ENCODE peak calls at places on chromosomes 16 and 17, in ten cellular contexts. O is WTC11, Y is cardiac fibroblast, S is ecto neural progenitor cell, F is EL, Z is H1, I is NCI-H446, N is lower leg skin, L is heart right ventricle, V is A172. C is an unnamed sample.

GRCh38 chr16:57299009-57299718 is 14.7 kb upstream of the PLLP start:
- DNase-seq in O (peak; percentile 50), Y (peak; percentile 89), S (no peak), F (peak; percentile 85), Z (no peak), I (no peak), N (peak; percentile 93), L (peak; percentile 68), V (no peak), C (no peak)

GRCh38 chr16:51359141-51359960 is 208.3 kb upstream of the SALL1 start:
- DNase-seq in O (peak; percentile 38), Y (no peak), S (peak; percentile 64), F (no peak), Z (peak; percentile 59), I (no peak), N (no peak), L (peak; percentile 17), V (no peak), C (no peak)

GRCh38 chr17:11644265-11645212 is 46.3 kb downstream of the DNAH9 start:
- DNase-seq in O (peak; percentile 56), Y (peak; percentile 73), S (peak; percentile 72), F (peak; percentile 31), Z (peak; percentile 25), I (peak; percentile 2), N (no peak), L (peak; percentile 77), V (peak; percentile 58), C (peak; percentile 76)

GRCh38 chr17:32780721-32781120 is 96.2 kb downstream of the MYO1D start:
- DNase-seq in O (no peak), Y (no peak), S (no peak), F (peak; percentile 42), Z (no peak), I (no peak), N (no peak), L (no peak), V (no peak), C (no peak)

GRCh38 chr17:79388556-79389295 is 222.1 kb downstream of the RBFOX3 start:
- DNase-seq in O (peak; percentile 83), Y (peak; percentile 49), S (peak; percentile 90), F (peak; percentile 32), Z (peak; percentile 41), I (peak; percentile 69), N (no peak), L (peak; percentile 45), V (peak; percentile 54), C (peak; percentile 71)

GRCh38 chr17:14282700-14283099 is 18.2 kb upstream of the HS3ST3B1 start:
- DNase-seq in O (no peak), Y (no peak), S (no peak), F (no peak), Z (no peak), I (no peak), N (no peak), L (no peak), V (no peak), C (no peak)

GRCh38 chr16:5041604-5042133 is 7.9 kb upstream of the NAGPA start:
- DNase-seq in O (no peak), Y (peak; percentile 51), S (no peak), F (peak; percentile 59), Z (no peak), I (no peak), N (no peak), L (no peak), V (peak; percentile 94), C (no peak)

GRCh38 chr17:81084691-81085419 is 49.9 kb downstream of the BAIAP2 start:
- DNase-seq in O (no peak), Y (no peak), S (no peak), F (no peak), Z (no peak), I (no peak), N (no peak), L (peak; percentile 36), V (no peak), C (no peak)

GRCh38 chr16:19696312-19696711 is 21.7 kb downstream of the KNOP1 start:
- DNase-seq in O (no peak), Y (peak; percentile 94), S (no peak), F (peak; percentile 77), Z (no peak), I (peak; percentile 14), N (peak; percentile 97), L (peak; percentile 92), V (peak; percentile 97), C (peak; percentile 97)

GRCh38 chr17:31095239-31096105 is 695 bp downstream of the NF1 start:
- DNase-seq in O (peak; percentile 80), Y (peak; percentile 47), S (peak; percentile 89), F (peak; percentile 83), Z (peak; percentile 63), I (no peak), N (peak; percentile 90), L (peak; percentile 34), V (peak; percentile 59), C (peak; percentile 50)

GRCh38 chr17:30101686-30102390 is 14.8 kb upstream of the NSRP1 start:
- DNase-seq in O (no peak), Y (peak; percentile 68), S (no peak), F (no peak), Z (no peak), I (no peak), N (no peak), L (no peak), V (no peak), C (peak; percentile 31)

GRCh38 chr16:89598199-89598598 is 15.2 kb upstream of the DPEP1 start:
- DNase-seq in O (no peak), Y (peak; percentile 46), S (no peak), F (peak; percentile 46), Z (no peak), I (peak; percentile 23), N (no peak), L (no peak), V (no peak), C (no peak)

GRCh38 chr17:57622327-57622885 is 122.7 kb downstream of the CCDC182 start:
- DNase-seq in O (no peak), Y (no peak), S (no peak), F (no peak), Z (no peak), I (no peak), N (no peak), L (no peak), V (no peak), C (no peak)

GRCh38 chr17:57257213-57257873 is 1.0 kb downstream of the MSI2 start:
- DNase-seq in O (no peak), Y (peak; percentile 3), S (no peak), F (peak; percentile 8), Z (no peak), I (no peak), N (no peak), L (no peak), V (no peak), C (peak; percentile 12)

GRCh38 chr16:31148281-31148728 is 1.6 kb downstream of the PRSS36 start:
- DNase-seq in O (peak; percentile 77), Y (no peak), S (peak; percentile 60), F (no peak), Z (no peak), I (no peak), N (peak; percentile 87), L (no peak), V (no peak), C (no peak)

GRCh38 chr17:37752482-37752881 is 7.6 kb upstream of the HNF1B start:
- DNase-seq in O (no peak), Y (peak; percentile 44), S (no peak), F (peak; percentile 96), Z (no peak), I (no peak), N (no peak), L (no peak), V (peak; percentile 92), C (no peak)

GRCh38 chr17:47315451-47316266 is 8.1 kb upstream of the EFCAB13 start:
- DNase-seq in O (no peak), Y (peak; percentile 98), S (no peak), F (peak; percentile 86), Z (no peak), I (peak; percentile 13), N (no peak), L (peak; percentile 33), V (peak; percentile 72), C (peak; percentile 90)

GRCh38 chr16:73268311-73268997 is 220.5 kb upstream of the ZFHX3 start:
- DNase-seq in O (peak; percentile 50), Y (peak; percentile 5), S (peak; percentile 66), F (peak; percentile 30), Z (no peak), I (peak; percentile 7), N (no peak), L (no peak), V (no peak), C (peak; percentile 1)

GRCh38 chr17:65395924-65396323 is 165.5 kb downstream of the AXIN2 start:
- DNase-seq in O (no peak), Y (no peak), S (no peak), F (no peak), Z (no peak), I (no peak), N (no peak), L (no peak), V (no peak), C (no peak)

GRCh38 chr17:75876938-75877751 is 1.2 kb downstream of the TRIM47 start:
- DNase-seq in O (no peak), Y (peak; percentile 97), S (no peak), F (peak; percentile 97), Z (no peak), I (no peak), N (peak; percentile 98), L (peak; percentile 97), V (peak; percentile 98), C (peak; percentile 99)

GRCh38 chr16:67504190-67505021 is 21.1 kb upstream of the AGRP start:
- DNase-seq in O (no peak), Y (peak; percentile 14), S (no peak), F (no peak), Z (no peak), I (peak; percentile 32), N (peak; percentile 94), L (peak; percentile 54), V (peak; percentile 81), C (no peak)

GRCh38 chr16:27718767-27719445 is 169.0 kb downstream of the KATNIP start:
- DNase-seq in O (no peak), Y (no peak), S (peak; percentile 64), F (no peak), Z (no peak), I (no peak), N (no peak), L (no peak), V (no peak), C (no peak)

GRCh38 chr16:525520-526180 is 1.9 kb upstream of the CAPN15 start:
- DNase-seq in O (no peak), Y (peak; percentile 90), S (no peak), F (peak; percentile 93), Z (no peak), I (no peak), N (no peak), L (no peak), V (peak; percentile 96), C (peak; percentile 85)

GRCh38 chr17:55609737-55610201 is 98.5 kb upstream of the SMIM36 start:
- DNase-seq in O (no peak), Y (peak; percentile 58), S (no peak), F (peak; percentile 30), Z (no peak), I (no peak), N (no peak), L (no peak), V (peak; percentile 10), C (no peak)

GRCh38 chr17:5508855-5509254 is 22.5 kb downstream of the MIS12 start:
- DNase-seq in O (peak; percentile 41), Y (peak; percentile 87), S (peak; percentile 74), F (peak; percentile 47), Z (no peak), I (no peak), N (no peak), L (no peak), V (peak; percentile 74), C (peak; percentile 30)

GRCh38 chr16:3774156-3774767 is 56.9 kb upstream of the TRAP1 start:
- DNase-seq in O (no peak), Y (peak; percentile 49), S (no peak), F (peak; percentile 33), Z (no peak), I (no peak), N (peak; percentile 46), L (peak; percentile 81), V (no peak), C (no peak)

GRCh38 chr16:17023606-17024005 is 447.2 kb downstream of the XYLT1 start:
- DNase-seq in O (no peak), Y (no peak), S (no peak), F (no peak), Z (no peak), I (no peak), N (no peak), L (no peak), V (no peak), C (no peak)

GRCh38 chr17:49214665-49215360 is 4.3 kb downstream of the ABI3 start:
- DNase-seq in O (no peak), Y (no peak), S (no peak), F (no peak), Z (no peak), I (no peak), N (no peak), L (no peak), V (no peak), C (peak; percentile 78)